ENCODE peak calls at places on chromosomes 11 and 22, in six cellular contexts. One of them, this sample, is unnamed.
A peak's percentile ranks its signal among the peaks of the same experiment; 100 is the strongest.

GRCh38 chr11:20880094-20880493 is 210.7 kb downstream of the NELL1 start:
- DNase-seq in renal cortical epithelial cell: no peak
- DNase-seq in NCI-H2029: no peak
- DNase-seq in GM04503: no peak
- DNase-seq in Peyer's patch: no peak
- DNase-seq in cardiac fibroblast: no peak
- DNase-seq in this sample: no peak

GRCh38 chr11:113114452-113115027 is 153.3 kb downstream of the NCAM1 start:
- DNase-seq in renal cortical epithelial cell: peak; percentile 19
- DNase-seq in NCI-H2029: peak; percentile 52
- DNase-seq in GM04503: peak; percentile 12
- DNase-seq in Peyer's patch: no peak
- DNase-seq in cardiac fibroblast: peak; percentile 63
- DNase-seq in this sample: no peak

GRCh38 chr22:30718938-30719337 is 24.3 kb downstream of the OSBP2 start:
- DNase-seq in renal cortical epithelial cell: no peak
- DNase-seq in NCI-H2029: no peak
- DNase-seq in GM04503: no peak
- DNase-seq in Peyer's patch: no peak
- DNase-seq in cardiac fibroblast: no peak
- DNase-seq in this sample: no peak

GRCh38 chr11:76677010-76677771 is 6.6 kb upstream of the LRRC32 start:
- DNase-seq in renal cortical epithelial cell: no peak
- DNase-seq in NCI-H2029: no peak
- DNase-seq in GM04503: no peak
- DNase-seq in Peyer's patch: no peak
- DNase-seq in cardiac fibroblast: peak; percentile 16
- DNase-seq in this sample: no peak

GRCh38 chr11:106463154-106463553 is 385.7 kb downstream of the AASDHPPT start:
- DNase-seq in renal cortical epithelial cell: no peak
- DNase-seq in NCI-H2029: no peak
- DNase-seq in GM04503: no peak
- DNase-seq in Peyer's patch: no peak
- DNase-seq in cardiac fibroblast: no peak
- DNase-seq in this sample: no peak

GRCh38 chr11:613369-613968 is 2.3 kb downstream of the IRF7 start:
- DNase-seq in renal cortical epithelial cell: peak; percentile 40
- DNase-seq in NCI-H2029: peak; percentile 60
- DNase-seq in GM04503: no peak
- DNase-seq in Peyer's patch: peak; percentile 97
- DNase-seq in cardiac fibroblast: peak; percentile 57
- DNase-seq in this sample: peak; percentile 73

GRCh38 chr11:131146817-131147490 is 223.5 kb upstream of the NTM start:
- DNase-seq in renal cortical epithelial cell: no peak
- DNase-seq in NCI-H2029: no peak
- DNase-seq in GM04503: peak; percentile 21
- DNase-seq in Peyer's patch: no peak
- DNase-seq in cardiac fibroblast: no peak
- DNase-seq in this sample: no peak

GRCh38 chr11:108685419-108686161 is 20.7 kb downstream of the DDX10 start:
- DNase-seq in renal cortical epithelial cell: no peak
- DNase-seq in NCI-H2029: no peak
- DNase-seq in GM04503: no peak
- DNase-seq in Peyer's patch: no peak
- DNase-seq in cardiac fibroblast: peak; percentile 14
- DNase-seq in this sample: no peak

GRCh38 chr11:86021390-86021789 is 47.5 kb downstream of the PICALM start:
- DNase-seq in renal cortical epithelial cell: no peak
- DNase-seq in NCI-H2029: no peak
- DNase-seq in GM04503: no peak
- DNase-seq in Peyer's patch: no peak
- DNase-seq in cardiac fibroblast: no peak
- DNase-seq in this sample: no peak

GRCh38 chr11:721913-722811 is 16.1 kb downstream of the EPS8L2 start:
- DNase-seq in renal cortical epithelial cell: no peak
- DNase-seq in NCI-H2029: peak; percentile 52
- DNase-seq in GM04503: no peak
- DNase-seq in Peyer's patch: peak; percentile 85
- DNase-seq in cardiac fibroblast: no peak
- DNase-seq in this sample: peak; percentile 84

This sample was measured in B cell.